ENCODE peak calls at places on chromosome 19, in six cellular contexts. R is EL; U is astrocyte of the spinal cord; X is stimulated activated CD8-positive, alpha-beta memory T cell treated with anti-CD3 and anti-CD28 coated beads, Interleukin-4, amount 100 ng/mL, for 1 hour; J is AG04450; H is fibroblast of gingiva. L is an unnamed sample.

GRCh38 chr19:58482372-58482771 is 6.2 kb downstream of the ZNF446 start:
- DNase-seq in R (no peak), U (no peak), X (no peak), J (no peak), H (no peak), L (no peak)

GRCh38 chr19:34253711-34254551 is 423 bp upstream of the GARRE1 start:
- DNase-seq in R (peak), U (peak), X (no peak), J (no peak), H (no peak), L (no peak)

GRCh38 chr19:5292453-5292842 is 48.2 kb downstream of the PTPRS start:
- DNase-seq in R (no peak), U (no peak), X (no peak), J (no peak), H (no peak), L (no peak)

GRCh38 chr19:7145494-7145893 is 76.0 kb downstream of the ZNF557 start:
- DNase-seq in R (no peak), U (no peak), X (no peak), J (no peak), H (no peak), L (no peak)

GRCh38 chr19:44795398-44795987 is 13.4 kb upstream of the BCAM start:
- DNase-seq in R (no peak), U (no peak), X (no peak), J (no peak), H (no peak), L (no peak)

GRCh38 chr19:43476606-43477005 is 11.2 kb upstream of the LYPD3 start:
- DNase-seq in R (peak), U (peak), X (no peak), J (peak), H (peak), L (no peak)

GRCh38 chr19:8342684-8343482 is at the start of gene KANK3:
- DNase-seq in R (peak), U (peak), X (peak), J (peak), H (peak), L (peak)

GRCh38 chr19:42198676-42199439 is 18.6 kb downstream of the DEDD2 start:
- DNase-seq in R (no peak), U (no peak), X (no peak), J (no peak), H (no peak), L (no peak)

GRCh38 chr19:57559008-57559403 is 657 bp downstream of the ZNF550 start:
- DNase-seq in R (peak), U (no peak), X (no peak), J (no peak), H (peak), L (no peak)

GRCh38 chr19:8158411-8159074 is 9.2 kb upstream of the FBN3 start:
- DNase-seq in R (peak), U (peak), X (peak), J (peak), H (peak), L (peak)

L was measured in DMS153.